ENCODE peak calls at places on chromosomes 7 and 10, in nine cellular contexts. O is NCI-H1048; N is AG20443; M is anterior cingulate cortex; P is activated CD4-positive, alpha-beta memory T cell treated with anti-CD3 and anti-CD28 coated beads for 36 hours; S is AML-193; Z is neuronal stem cell; X is NCI-H1105 treated with DMSO at 0.1 percent for 48 hours; A is GM12864. L is an unnamed sample.

GRCh38 chr10:53978292-53978691 is 822.7 kb downstream of the PCDH15 start:
- DNase-seq in O (no peak), N (no peak), M (no peak), P (no peak), S (no peak), Z (no peak), X (no peak), A (no peak), L (no peak)

GRCh38 chr7:94380264-94380663 is 14.4 kb upstream of the COL1A2 start:
- DNase-seq in O (no peak), N (no peak), M (no peak), P (no peak), S (no peak), Z (no peak), X (no peak), A (no peak), L (no peak)

GRCh38 chr10:82164333-82164732 is 289.3 kb downstream of the NRG3 start:
- DNase-seq in O (no peak), N (no peak), M (no peak), P (no peak), S (no peak), Z (no peak), X (no peak), A (no peak), L (no peak)

GRCh38 chr7:70285854-70286253 is 687.6 kb downstream of the AUTS2 start:
- DNase-seq in O (no peak), N (no peak), M (no peak), P (no peak), S (no peak), Z (no peak), X (no peak), A (no peak), L (no peak)

GRCh38 chr7:12951397-12951801 is 264.0 kb downstream of the ARL4A start:
- DNase-seq in O (no peak), N (peak; percentile 16), M (no peak), P (no peak), S (no peak), Z (no peak), X (no peak), A (no peak), L (no peak)

GRCh38 chr7:149621776-149622175 is 124.2 kb upstream of the ZNF746 start:
- DNase-seq in O (no peak), N (no peak), M (no peak), P (peak; percentile 78), S (peak; percentile 28), Z (no peak), X (no peak), A (peak; percentile 33), L (no peak)

GRCh38 chr7:107150375-107151073 is 18.3 kb upstream of the HBP1 start:
- DNase-seq in O (peak; percentile 53), N (peak; percentile 34), M (peak; percentile 48), P (peak; percentile 81), S (peak; percentile 75), Z (peak; percentile 51), X (peak; percentile 54), A (peak; percentile 47), L (peak; percentile 51)

GRCh38 chr10:17228081-17229015 is at the start of gene VIM:
- DNase-seq in O (peak; percentile 32), N (peak; percentile 89), M (no peak), P (peak; percentile 93), S (peak; percentile 76), Z (peak; percentile 87), X (no peak), A (peak; percentile 74), L (peak; percentile 71)

GRCh38 chr7:16524332-16524731 is 2.3 kb upstream of the LRRC72 start:
- DNase-seq in O (peak; percentile 5), N (no peak), M (no peak), P (no peak), S (no peak), Z (no peak), X (no peak), A (no peak), L (no peak)

GRCh38 chr10:49362596-49363260 is 33.2 kb downstream of the DRGX start:
- DNase-seq in O (no peak), N (no peak), M (peak; percentile 8), P (no peak), S (no peak), Z (no peak), X (no peak), A (peak; percentile 69), L (no peak)

GRCh38 chr7:131554880-131555516 is 1.4 kb downstream of the PODXL start:
- DNase-seq in O (no peak), N (no peak), M (no peak), P (no peak), S (no peak), Z (no peak), X (peak; percentile 8), A (no peak), L (no peak)

GRCh38 chr10:34650156-34650555 is 164.9 kb downstream of the PARD3 start:
- DNase-seq in O (no peak), N (no peak), M (no peak), P (no peak), S (no peak), Z (no peak), X (no peak), A (no peak), L (no peak)

GRCh38 chr10:655184-655583 is 34.3 kb downstream of the DIP2C start:
- DNase-seq in O (no peak), N (no peak), M (peak; percentile 65), P (no peak), S (no peak), Z (no peak), X (no peak), A (no peak), L (no peak)

GRCh38 chr7:154994996-154995395 is 7.9 kb downstream of the PAXIP1 start:
- DNase-seq in O (no peak), N (no peak), M (no peak), P (no peak), S (no peak), Z (no peak), X (no peak), A (no peak), L (no peak)

GRCh38 chr10:94358480-94358879 is 4.3 kb downstream of the NOC3L start:
- DNase-seq in O (no peak), N (peak; percentile 84), M (no peak), P (no peak), S (no peak), Z (no peak), X (no peak), A (no peak), L (no peak)

GRCh38 chr10:43249151-43249961 is 17.5 kb downstream of the RASGEF1A start:
- DNase-seq in O (no peak), N (no peak), M (no peak), P (peak; percentile 18), S (no peak), Z (no peak), X (no peak), A (no peak), L (peak; percentile 11)

GRCh38 chr7:44048031-44048795 is 3.7 kb downstream of the DBNL start:
- DNase-seq in O (no peak), N (no peak), M (no peak), P (no peak), S (no peak), Z (no peak), X (no peak), A (no peak), L (no peak)

GRCh38 chr7:123352957-123353356 is 153.2 kb upstream of the SLC13A1 start:
- DNase-seq in O (no peak), N (no peak), M (no peak), P (no peak), S (no peak), Z (no peak), X (no peak), A (no peak), L (no peak)

GRCh38 chr10:3775671-3776551 is 9.1 kb downstream of the KLF6 start:
- DNase-seq in O (no peak), N (no peak), M (no peak), P (peak; percentile 49), S (peak; percentile 21), Z (no peak), X (no peak), A (no peak), L (peak; percentile 71)

GRCh38 chr10:110993024-110993693 is 73.8 kb downstream of the SHOC2 start:
- DNase-seq in O (no peak), N (peak; percentile 76), M (no peak), P (no peak), S (no peak), Z (no peak), X (no peak), A (no peak), L (no peak)

GRCh38 chr10:51894752-51895151 is 195.4 kb upstream of the CSTF2T start:
- DNase-seq in O (no peak), N (peak; percentile 34), M (no peak), P (no peak), S (no peak), Z (no peak), X (no peak), A (no peak), L (no peak)

GRCh38 chr7:1694981-1695511 is 25.0 kb downstream of the ELFN1 start:
- DNase-seq in O (no peak), N (no peak), M (no peak), P (no peak), S (no peak), Z (no peak), X (no peak), A (no peak), L (no peak)

GRCh38 chr10:123831259-123831658 is 60.3 kb downstream of the CPXM2 start:
- DNase-seq in O (no peak), N (no peak), M (no peak), P (no peak), S (no peak), Z (no peak), X (no peak), A (no peak), L (no peak)

GRCh38 chr10:16941865-16942264 is 124.6 kb upstream of the RSU1 start:
- DNase-seq in O (no peak), N (no peak), M (no peak), P (no peak), S (no peak), Z (no peak), X (no peak), A (no peak), L (no peak)

GRCh38 chr7:43647314-43647691 is 64.4 kb downstream of the STK17A start:
- DNase-seq in O (no peak), N (peak; percentile 37), M (no peak), P (no peak), S (no peak), Z (peak; percentile 24), X (no peak), A (no peak), L (no peak)

GRCh38 chr10:21141946-21142345 is 244.8 kb upstream of the NEBL start:
- DNase-seq in O (no peak), N (no peak), M (no peak), P (no peak), S (no peak), Z (no peak), X (no peak), A (no peak), L (no peak)

GRCh38 chr7:49643321-49643720 is 130.1 kb upstream of the VWC2 start:
- DNase-seq in O (no peak), N (no peak), M (peak; percentile 70), P (no peak), S (no peak), Z (peak; percentile 12), X (peak; percentile 46), A (no peak), L (no peak)